ENCODE peak calls at places on chromosome 2, in seven cellular contexts. H is stimulated activated CD4-positive, alpha-beta T cell treated with anti-CD3 and anti-CD28 coated beads, Interleukin-2, amount 100 ng/mL, for 48 hours; Q is GM13976; F is fibroblast of mammary gland; D is T1000; N is NCI-H446; U is fibroblast of the aortic adventitia. A is an unnamed sample.

GRCh38 chr2:10120938-10121574 is 1.5 kb upstream of the RRM2 start:
- DNase-seq in D (no peak), Q (no peak), N (peak), F (peak), U (peak), H (no peak), A (no peak)

GRCh38 chr2:226747288-226747687 is 52.3 kb downstream of the IRS1 start:
- DNase-seq in F (no peak), Q (no peak), H (no peak), U (no peak), N (no peak), D (no peak), A (no peak)

GRCh38 chr2:71578665-71579371 is 125.5 kb downstream of the DYSF start:
- DNase-seq in D (no peak), N (no peak), H (no peak), F (peak), Q (no peak), U (peak), A (peak)

GRCh38 chr2:199136241-199136640 is 321.5 kb downstream of the SATB2 start:
- DNase-seq in F (peak), D (no peak), N (no peak), U (peak), H (no peak), Q (no peak), A (no peak)

GRCh38 chr2:17445744-17446143 is 72.5 kb downstream of the RAD51AP2 start:
- DNase-seq in D (no peak), F (no peak), N (no peak), H (no peak), U (no peak), Q (no peak), A (no peak)

GRCh38 chr2:25618676-25619075 is 54.7 kb downstream of the DTNB start:
- DNase-seq in H (no peak), D (no peak), Q (no peak), U (peak), F (peak), N (no peak), A (peak)

GRCh38 chr2:134206573-134206972 is 47.3 kb upstream of the MGAT5 start:
- DNase-seq in Q (no peak), U (peak), D (peak), N (no peak), H (no peak), F (peak), A (peak)

GRCh38 chr2:201858781-201859180 is 52.4 kb downstream of the CDK15 start:
- DNase-seq in Q (peak), H (peak), F (peak), D (no peak), N (no peak), U (peak), A (peak)

GRCh38 chr2:204479557-204479956 is 65.7 kb upstream of the PARD3B start:
- DNase-seq in U (peak), H (no peak), F (peak), D (peak), Q (no peak), N (no peak), A (peak)

GRCh38 chr2:236677368-236677767 is 107.7 kb downstream of the ACKR3 start:
- DNase-seq in F (no peak), N (no peak), D (no peak), Q (no peak), H (no peak), U (no peak), A (no peak)

GRCh38 chr2:45237850-45238542 is 228.7 kb upstream of the SIX2 start:
- DNase-seq in Q (no peak), N (no peak), U (peak), D (peak), H (peak), F (peak), A (peak)

GRCh38 chr2:120899373-120899772 is 163.7 kb downstream of the GLI2 start:
- DNase-seq in N (no peak), D (no peak), Q (no peak), H (no peak), U (no peak), F (no peak), A (no peak)